ENCODE peak calls at places on chromosome 9, in four cellular contexts. Q is K562, W is A549, O is GM12878. U is an unnamed sample. For H3K4me1, the result is how much of the 10 kb centered on the place peaks cover.

GRCh38 chr9:102950341-102950740 is 44.8 kb upstream of the CYLC2 start:
- DNase-seq in W (no peak), O (no peak), Q (no peak), U (no peak)

GRCh38 chr9:806285-807156 is 35.0 kb upstream of the DMRT1 start:
- DNase-seq in W (peak), Q (no peak), O (peak), U (peak)

GRCh38 chr9:5389109-5389732 is 48.5 kb downstream of the PLGRKT start:
- DNase-seq in O (peak), Q (no peak), W (no peak), U (no peak)

GRCh38 chr9:133348763-133349573 is 950 bp downstream of the RPL7A start:
- DNase-seq in Q (no peak), W (no peak), O (no peak), U (no peak)

GRCh38 chr9:133377721-133378216 is 1.6 kb downstream of the STKLD1 start:
- DNase-seq in O (no peak), W (peak), Q (no peak), U (peak)

GRCh38 chr9:86978413-86978812 is 31.1 kb upstream of the GAS1 start:
- DNase-seq in O (no peak), W (no peak), Q (no peak), U (no peak)

GRCh38 chr9:110142868-110143866 is 64.8 kb downstream of the C9orf152 start:
- DNase-seq in W (peak), Q (no peak), O (no peak), U (no peak)

GRCh38 chr9:3809724-3810123 is 283.9 kb upstream of the RFX3 start:
- DNase-seq in W (peak), Q (no peak), O (peak), U (no peak)

GRCh38 chr9:72173080-72173479 is 23.8 kb downstream of the GDA start:
- DNase-seq in W (no peak), O (no peak), Q (no peak), U (no peak)

GRCh38 chr9:82970359-82970758 is 92.6 kb downstream of the RASEF start:
- DNase-seq in Q (no peak), O (no peak), W (no peak), U (no peak)

GRCh38 chr9:114718801-114719221 is 36.8 kb upstream of the TEX48 start:
- DNase-seq in O (no peak), W (peak), Q (no peak), U (no peak)

GRCh38 chr9:38024036-38024681 is 44.9 kb downstream of the SHB start:
- DNase-seq in W (peak), Q (no peak), O (no peak), U (peak)

GRCh38 chr9:92615790-92616189 is 54.1 kb downstream of the IPPK start:
- DNase-seq in Q (no peak), W (no peak), O (no peak), U (peak)
- H3K4me1 ChIP-seq in Q (under half), W (under half), O (under half), U (half or more)

GRCh38 chr9:77725051-77725702 is 77.1 kb upstream of the GNA14 start:
- DNase-seq in W (no peak), O (no peak), Q (no peak), U (no peak)
- TF ChIP-seq CHD4 in W (no peak), O (no peak), Q (no peak), U (no peak)

GRCh38 chr9:16530669-16531461 is 339.6 kb downstream of the BNC2 start:
- DNase-seq in O (no peak), Q (no peak), W (no peak), U (no peak)
- TF ChIP-seq RAD21 in O (no peak), Q (no peak), W (no peak), U (no peak)

GRCh38 chr9:123265833-123266232 is 2.6 kb downstream of the STRBP start:
- DNase-seq in O (no peak), Q (peak), W (no peak), U (no peak)
- H3K4me1 ChIP-seq in O (under half), Q (under half), W (under half), U (half or more)

GRCh38 chr9:12826924-12827655 is 52.3 kb downstream of the LURAP1L start:
- DNase-seq in W (no peak), Q (no peak), O (no peak), U (no peak)

GRCh38 chr9:12819436-12820185 is 44.8 kb downstream of the LURAP1L start:
- DNase-seq in W (peak), O (no peak), Q (peak), U (peak)

GRCh38 chr9:12817702-12818101 is 42.9 kb downstream of the LURAP1L start:
- DNase-seq in O (no peak), W (peak), Q (no peak), U (peak)

GRCh38 chr9:12818431-12819000 is 43.7 kb downstream of the LURAP1L start:
- DNase-seq in O (no peak), Q (no peak), W (peak), U (no peak)

DNA sequence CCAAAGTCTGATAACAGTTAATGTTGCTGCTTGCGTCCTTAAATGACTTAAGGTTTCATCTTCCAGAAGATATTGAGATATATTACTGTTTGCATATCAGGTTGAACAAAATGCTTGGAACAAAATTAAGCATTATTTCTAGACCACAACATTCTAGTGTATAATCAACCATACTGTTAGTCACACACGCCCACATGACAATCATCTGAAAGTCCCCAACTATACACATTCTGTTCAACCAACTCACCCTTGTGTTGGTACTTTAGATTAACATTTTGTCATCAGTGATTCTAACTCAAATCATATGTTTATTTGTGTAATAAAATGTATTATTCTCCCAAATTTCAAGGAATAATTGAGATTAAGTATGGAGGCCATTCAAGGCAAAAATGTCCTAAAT is 47.3 kb downstream of the LURAP1L start:
- DNase-seq in W (no peak), O (no peak), Q (no peak), U (no peak)
- TF ChIP-seq CHD4 in W (no peak), O (no peak), Q (no peak), U (no peak)

GRCh38 chr9:118809160-118809625 is 560.0 kb downstream of the BRINP1 start:
- DNase-seq in Q (no peak), W (no peak), O (no peak), U (no peak)
- TF ChIP-seq RAD21 in Q (no peak), W (no peak), O (no peak), U (no peak)

GRCh38 chr9:68872026-68872501 is 141.8 kb downstream of the PRKACG start:
- DNase-seq in W (no peak), O (no peak), Q (no peak), U (no peak)
- H3K4me1 ChIP-seq in W (under half), O (under half), Q (under half), U (under half)

DNA sequence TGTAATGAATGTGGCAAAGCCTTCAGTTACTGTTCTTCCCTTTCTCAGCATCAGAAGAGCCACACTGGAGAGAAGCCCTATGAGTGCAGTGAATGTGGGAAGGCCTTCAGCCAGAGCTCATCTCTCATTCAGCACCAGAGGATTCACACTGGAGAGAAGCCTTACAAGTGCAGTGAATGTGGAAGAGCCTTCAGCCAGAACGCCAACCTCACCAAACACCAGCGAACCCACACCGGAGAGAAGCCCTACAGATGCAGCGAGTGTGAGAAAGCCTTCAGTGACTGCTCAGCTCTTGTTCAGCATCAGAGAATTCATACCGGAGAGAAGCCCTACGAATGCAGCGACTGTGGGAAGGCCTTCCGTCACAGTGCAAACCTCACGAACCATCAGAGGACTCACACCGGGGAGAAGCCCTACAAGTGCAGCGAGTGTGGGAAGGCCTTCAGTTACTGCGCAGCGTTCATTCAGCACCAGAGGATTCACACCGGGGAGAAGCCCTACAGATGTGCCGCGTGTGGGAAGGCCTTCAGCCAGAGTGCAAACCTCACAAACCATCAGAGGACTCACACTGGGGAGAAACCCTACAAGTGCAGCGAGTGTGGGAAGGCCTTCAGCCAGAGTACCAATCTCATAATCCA is 6.8 kb downstream of the RPL12 start:
- DNase-seq in Q (no peak), W (peak), O (no peak), U (no peak)
- TF ChIP-seq CHD4 in Q (no peak), W (no peak), O (no peak), U (no peak)

U was measured in HepG2.